ENCODE peak calls at places on chromosomes 5 and 9, in five cellular contexts. W is activated CD4-positive, alpha-beta T cell treated with anti-CD3 and anti-CD28 coated beads, Interleukin-2, amount 10 ng/mL, durations not matched to agents 7 days and 5 days; Z is KBM-7; K is A549; J is stimulated activated CD8-positive, alpha-beta memory T cell treated with anti-CD3 and anti-CD28 coated beads, Interleukin-2, amount 100 ng/mL, for 1 hour. T is an unnamed sample.

GRCh38 chr9:19074836-19075235 is 25.6 kb downstream of the RRAGA start:
- DNase-seq in J (no peak), Z (no peak), W (no peak), K (no peak), T (no peak)

GRCh38 chr5:174423538-174423937 is 300.8 kb upstream of the MSX2 start:
- DNase-seq in J (no peak), Z (no peak), K (no peak), W (no peak), T (no peak)

GRCh38 chr5:68534131-68534940 is 318.8 kb downstream of the PIK3R1 start:
- DNase-seq in Z (no peak), J (no peak), K (no peak), W (no peak), T (no peak)

GRCh38 chr5:79255786-79256557 is 20.0 kb downstream of the JMY start:
- DNase-seq in J (no peak), W (no peak), K (peak; percentile 57), Z (no peak), T (no peak)

GRCh38 chr9:111949919-111950318 is 53.3 kb downstream of the UGCG start:
- DNase-seq in J (no peak), W (no peak), Z (no peak), K (no peak), T (no peak)

GRCh38 chr9:124137009-124137943 is 120.5 kb upstream of the NEK6 start:
- DNase-seq in K (no peak), Z (no peak), J (no peak), W (no peak), T (no peak)

GRCh38 chr5:15929616-15930303 is 249.8 kb downstream of the MARCHF11 start:
- DNase-seq in W (no peak), Z (no peak), J (no peak), K (no peak), T (no peak)

GRCh38 chr9:91611582-91611981 is 187.9 kb upstream of the NFIL3 start:
- DNase-seq in J (no peak), Z (no peak), K (peak; percentile 9), W (no peak), T (no peak)

GRCh38 chr9:112447283-112447761 is 39.3 kb upstream of the KIAA1958 start:
- DNase-seq in W (no peak), J (no peak), K (no peak), Z (no peak), T (no peak)

GRCh38 chr5:77744116-77744515 is 32.0 kb downstream of the TBCA start:
- DNase-seq in Z (peak; percentile 8), J (no peak), W (no peak), K (no peak), T (no peak)

GRCh38 chr9:77511525-77511924 is 136.6 kb downstream of the GNA14 start:
- DNase-seq in J (no peak), W (no peak), K (no peak), Z (no peak), T (no peak)

GRCh38 chr9:82492274-82492673 is 503.7 kb downstream of the SPATA31D1 start:
- DNase-seq in K (no peak), J (no peak), Z (no peak), W (no peak), T (no peak)

GRCh38 chr9:97675655-97676054 is 21.5 kb downstream of the XPA start:
- DNase-seq in K (no peak), J (no peak), W (no peak), Z (no peak), T (no peak)

GRCh38 chr5:65672787-65673186 is 48.0 kb downstream of the SHLD3 start:
- DNase-seq in Z (no peak), K (no peak), J (no peak), W (no peak), T (no peak)

GRCh38 chr5:73186976-73187375 is 14.0 kb downstream of the TMEM174 start:
- DNase-seq in Z (no peak), K (no peak), W (no peak), J (no peak), T (no peak)

GRCh38 chr5:1723957-1724821 is 75.4 kb downstream of the MRPL36 start:
- DNase-seq in W (peak; percentile 5), Z (no peak), J (no peak), K (no peak), T (no peak)